ENCODE peak calls at places on chromosomes 1 and 21, in six cellular contexts. R is K562, Z is H1, E is GM12878, V is GM12891, S is HepG2. Y is an unnamed sample.

GRCh38 chr1:236821111-236821625 is 26.1 kb downstream of the MTR start:
- DNase-seq in R (no peak), Z (no peak), E (no peak), V (no peak), S (no peak), Y (no peak)

GRCh38 chr1:96660503-96660902 is 61.1 kb upstream of the PTBP2 start:
- DNase-seq in R (no peak), Z (no peak), E (no peak), V (no peak), S (no peak), Y (no peak)

GRCh38 chr1:32351077-32351858 is 11.0 kb downstream of the FAM229A start:
- DNase-seq in R (peak; percentile 100), Z (peak; percentile 97), E (peak; percentile 69), V (peak; percentile 97), S (peak; percentile 89), Y (peak; percentile 97)

GRCh38 chr1:1348420-1349255 is 580 bp downstream of the DVL1 start:
- DNase-seq in R (peak; percentile 58), Z (no peak), E (no peak), V (no peak), S (no peak), Y (no peak)

GRCh38 chr21:46551636-46552241 is 53.1 kb downstream of the S100B start:
- DNase-seq in R (no peak), Z (peak; percentile 44), E (no peak), V (no peak), S (no peak), Y (no peak)

GRCh38 chr1:147837129-147837776 is 65.3 kb upstream of the GJA8 start:
- DNase-seq in R (no peak), Z (peak; percentile 56), E (no peak), V (no peak), S (no peak), Y (no peak)

GRCh38 chr1:87805661-87806376 is 477.1 kb downstream of the LMO4 start:
- DNase-seq in R (no peak), Z (no peak), E (no peak), V (no peak), S (peak; percentile 27), Y (no peak)

GRCh38 chr1:186923434-186923833 is 94.7 kb downstream of the PLA2G4A start:
- DNase-seq in R (no peak), Z (no peak), E (no peak), V (no peak), S (no peak), Y (no peak)

DNA sequence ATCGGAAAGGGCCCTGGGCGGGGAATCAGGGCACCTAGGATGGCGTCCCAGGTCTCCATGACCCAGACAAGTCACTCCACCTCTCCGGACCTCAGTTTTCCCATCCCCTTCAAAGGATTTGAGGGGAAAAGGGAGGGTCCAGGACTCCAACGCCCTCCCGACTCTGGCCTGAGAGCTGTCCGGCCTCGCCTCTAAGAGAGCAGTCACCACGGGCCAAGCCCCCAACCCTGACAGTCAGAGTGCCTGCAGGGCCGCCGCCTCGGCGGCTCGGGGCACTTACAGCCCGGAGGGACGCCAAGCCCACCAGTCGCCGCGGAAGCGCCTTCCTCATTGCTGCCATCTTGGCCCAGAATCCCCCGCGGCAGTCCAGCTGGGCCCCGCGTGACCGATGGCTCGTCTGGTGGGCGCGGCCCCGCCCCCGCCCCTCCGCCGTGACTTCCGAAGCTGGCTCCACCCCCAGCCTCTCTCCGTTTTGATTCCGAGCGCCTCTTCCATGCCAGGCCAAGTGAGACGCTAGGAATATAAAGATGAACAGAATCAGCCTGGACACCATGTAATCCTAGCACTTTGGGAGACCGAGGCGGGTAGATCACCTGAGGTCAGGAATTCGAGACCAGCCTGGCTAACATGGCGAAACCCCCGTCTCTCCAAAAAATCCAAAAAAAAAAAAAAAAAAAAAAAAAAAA is at the start of gene HMGCL:
- DNase-seq in R (peak; percentile 97), Z (peak; percentile 92), E (peak; percentile 55), V (peak; percentile 90), S (peak; percentile 80), Y (peak; percentile 95)
- TF ChIP-seq POLR2A in R (peak; percentile 98), Z (peak; percentile 96), E (peak; percentile 99), V (peak; percentile 98), S (peak; percentile 86), Y (peak; percentile 97)

DNA sequence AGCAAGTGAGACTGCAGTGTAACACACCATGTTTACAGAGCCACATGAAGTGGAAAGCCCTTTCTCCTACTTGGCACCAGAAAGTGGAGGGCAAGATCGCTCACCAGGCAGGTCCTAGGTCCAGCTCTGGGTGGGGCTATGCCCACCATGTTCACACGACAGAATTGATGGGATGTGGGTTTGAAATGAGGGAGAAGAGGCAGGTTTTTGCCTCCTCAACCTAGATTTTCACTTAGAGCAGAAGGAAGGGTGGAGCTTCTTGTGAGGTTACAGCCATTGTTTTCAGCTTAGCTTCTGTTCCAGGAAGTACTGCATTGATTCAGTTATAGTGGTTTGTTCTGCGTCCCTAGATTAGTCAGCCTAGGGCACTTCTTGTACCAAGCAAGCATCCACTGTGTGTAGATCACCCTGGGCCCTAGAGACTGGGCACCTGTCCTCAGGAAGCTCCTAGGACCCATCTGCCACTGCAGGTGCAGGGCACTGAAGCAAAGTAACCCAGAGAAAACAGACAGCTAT is 2.3 kb downstream of the CD53 start:
- DNase-seq in R (peak; percentile 8), Z (no peak), E (peak; percentile 73), V (no peak), S (no peak), Y (no peak)
- TF ChIP-seq TAF1 in R (no peak), Z (no peak), E (peak; percentile 23), V (no peak), S (no peak), Y (peak; percentile 53)

DNA sequence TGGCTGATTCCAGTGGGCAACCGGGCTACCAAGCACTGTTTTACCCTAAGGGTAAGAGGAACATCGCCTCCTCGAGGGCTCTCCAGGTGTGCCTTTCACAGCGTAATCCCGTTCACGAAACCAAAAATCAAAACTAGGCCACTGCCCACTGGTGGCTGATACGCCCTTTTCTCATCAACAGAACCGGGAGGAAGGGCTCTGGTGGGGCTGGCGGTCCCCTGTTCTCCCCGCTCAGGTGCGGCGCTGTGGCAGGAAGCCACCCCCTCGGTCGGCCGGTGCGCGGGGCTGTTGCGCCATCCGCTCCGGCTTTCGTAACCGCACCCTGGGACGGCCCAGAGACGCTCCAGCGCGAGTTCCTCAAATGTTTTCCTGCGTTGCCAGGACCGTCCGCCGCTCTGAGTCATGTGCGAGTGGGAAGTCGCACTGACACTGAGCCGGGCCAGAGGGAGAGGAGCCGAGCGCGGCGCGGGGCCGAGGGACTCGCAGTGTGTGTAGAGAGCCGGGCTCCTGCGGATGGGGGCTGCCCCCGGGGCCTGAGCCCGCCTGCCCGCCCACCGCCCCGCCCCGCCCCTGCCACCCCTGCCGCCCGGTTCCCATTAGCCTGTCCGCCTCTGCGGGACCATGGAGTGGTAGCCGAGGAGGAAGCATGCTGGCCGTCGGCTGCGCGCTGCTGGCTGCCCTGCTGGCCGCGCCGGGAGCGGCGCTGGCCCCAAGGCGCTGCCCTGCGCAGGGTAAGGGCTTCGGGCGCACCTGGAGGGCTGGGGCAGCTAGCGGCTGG is at the start of gene IL6R:
- DNase-seq in R (peak; percentile 74), Z (peak; percentile 83), E (no peak), V (no peak), S (peak; percentile 83), Y (peak; percentile 44)
- TF ChIP-seq POLR2A in R (no peak), Z (no peak), E (no peak), V (no peak), S (peak; percentile 59), Y (peak; percentile 20)

GRCh38 chr1:192539450-192540132 is 36.0 kb upstream of the RGS1 start:
- DNase-seq in R (no peak), Z (no peak), E (no peak), V (no peak), S (peak; percentile 70), Y (no peak)
- TF ChIP-seq TAF1 in R (no peak), Z (no peak), E (no peak), V (no peak), S (no peak), Y (no peak)

DNA sequence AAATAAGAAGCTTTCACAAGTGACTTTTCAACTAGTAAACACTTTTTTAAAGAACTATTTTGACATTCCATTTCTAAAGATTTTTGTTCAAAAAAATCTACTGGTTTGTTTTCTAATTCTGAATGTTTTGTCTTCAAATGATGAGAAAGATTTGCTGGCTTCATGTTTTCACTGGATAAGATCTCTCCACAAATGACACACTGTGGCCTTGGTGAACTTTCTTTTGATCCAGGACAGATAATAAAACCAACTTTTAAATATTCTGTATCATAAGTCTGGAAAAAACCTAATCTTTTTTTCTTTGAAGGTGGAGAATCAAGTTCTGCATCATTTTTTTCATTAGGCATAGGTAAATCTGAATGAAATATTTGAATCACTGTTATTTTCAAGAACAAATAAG is 3.4 kb upstream of the TMEM35B start:
- DNase-seq in R (no peak), Z (no peak), E (no peak), V (no peak), S (no peak), Y (no peak)
- TF ChIP-seq POLR2A in R (no peak), Z (no peak), E (no peak), V (no peak), S (no peak), Y (no peak)

GRCh38 chr21:30900881-30901280 is 19.5 kb upstream of the KRTAP11-1 start:
- DNase-seq in R (no peak), Z (no peak), E (no peak), V (no peak), S (no peak), Y (no peak)
- TF ChIP-seq TAF1 in R (no peak), Z (no peak), E (no peak), V (no peak), S (no peak), Y (no peak)

GRCh38 chr1:115592264-115592663 is 49.5 kb upstream of the VANGL1 start:
- DNase-seq in R (no peak), Z (no peak), E (no peak), V (no peak), S (no peak), Y (no peak)
- TF ChIP-seq POLR2A in R (no peak), Z (no peak), E (no peak), V (no peak), S (no peak), Y (no peak)

GRCh38 chr1:84944767-84945486 is 51.9 kb upstream of the LPAR3 start:
- DNase-seq in R (peak; percentile 71), Z (peak; percentile 61), E (peak; percentile 81), V (peak; percentile 22), S (peak; percentile 84), Y (no peak)

GRCh38 chr1:84940481-84940880 is 47.5 kb upstream of the LPAR3 start:
- DNase-seq in R (no peak), Z (no peak), E (no peak), V (no peak), S (no peak), Y (no peak)

GRCh38 chr1:84939761-84940160 is 46.8 kb upstream of the LPAR3 start:
- DNase-seq in R (no peak), Z (no peak), E (no peak), V (no peak), S (no peak), Y (no peak)

GRCh38 chr1:84939151-84939550 is 46.1 kb upstream of the LPAR3 start:
- DNase-seq in R (no peak), Z (no peak), E (no peak), V (no peak), S (no peak), Y (no peak)

DNA sequence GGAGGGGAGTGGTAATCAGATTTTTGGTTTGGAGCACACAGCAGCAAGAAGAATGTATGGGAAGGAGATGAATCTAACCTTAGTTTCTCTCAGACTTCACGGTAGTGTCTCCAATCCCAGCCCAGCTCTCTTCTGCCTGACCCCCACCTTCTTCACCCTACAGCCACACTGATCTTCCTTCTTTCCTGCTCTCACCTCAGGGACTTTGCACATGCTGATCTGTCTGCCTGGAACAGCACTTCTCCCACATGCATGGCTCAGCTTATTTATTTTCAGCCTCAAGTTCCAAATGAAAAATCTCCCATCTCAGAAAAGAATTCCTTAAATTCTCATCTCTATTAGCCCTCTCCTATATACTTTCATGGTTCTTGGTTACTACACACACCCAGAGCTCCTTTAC is 48.8 kb upstream of the LPAR3 start:
- DNase-seq in R (no peak), Z (no peak), E (no peak), V (no peak), S (no peak), Y (no peak)
- TF ChIP-seq TAF1 in R (no peak), Z (no peak), E (no peak), V (no peak), S (no peak), Y (no peak)

Y was measured in GM12892.